ENCODE peak calls at places on chromosomes 13 and 19, in five cellular contexts. One of them, this sample, is unnamed.

GRCh38 chr13:82165396-82166174 is 1716.7 kb downstream of the SLITRK1 start:
- DNase-seq in prostate gland: no peak
- DNase-seq in lower lobe of right lung: no peak
- DNase-seq in mammary epithelial cell: no peak
- DNase-seq in astrocyte: no peak
- DNase-seq in this sample: no peak

GRCh38 chr13:104163866-104164630 is 1097.8 kb upstream of the SLC10A2 start:
- DNase-seq in prostate gland: no peak
- DNase-seq in lower lobe of right lung: no peak
- DNase-seq in mammary epithelial cell: no peak
- DNase-seq in astrocyte: no peak
- DNase-seq in this sample: no peak

GRCh38 chr13:23966691-23967615 is 69.7 kb upstream of the C1QTNF9B start:
- DNase-seq in prostate gland: peak; percentile 24
- DNase-seq in lower lobe of right lung: no peak
- DNase-seq in mammary epithelial cell: no peak
- DNase-seq in astrocyte: no peak
- DNase-seq in this sample: no peak

GRCh38 chr13:44219808-44220544 is 153.6 kb upstream of the SERP2 start:
- DNase-seq in prostate gland: peak; percentile 34
- DNase-seq in lower lobe of right lung: no peak
- DNase-seq in mammary epithelial cell: no peak
- DNase-seq in astrocyte: peak; percentile 92
- DNase-seq in this sample: no peak

GRCh38 chr19:38650911-38651584 is 3.6 kb downstream of the ACTN4 start:
- DNase-seq in prostate gland: no peak
- DNase-seq in lower lobe of right lung: no peak
- DNase-seq in mammary epithelial cell: peak; percentile 80
- DNase-seq in astrocyte: peak; percentile 88
- DNase-seq in this sample: no peak

GRCh38 chr13:67224148-67224846 is 5.8 kb downstream of the PCDH9 start:
- DNase-seq in prostate gland: peak; percentile 73
- DNase-seq in lower lobe of right lung: peak; percentile 77
- DNase-seq in mammary epithelial cell: peak; percentile 56
- DNase-seq in astrocyte: peak; percentile 68
- DNase-seq in this sample: peak; percentile 85

GRCh38 chr13:79085021-79085420 is 321.0 kb downstream of the RBM26 start:
- DNase-seq in prostate gland: no peak
- DNase-seq in lower lobe of right lung: no peak
- DNase-seq in mammary epithelial cell: no peak
- DNase-seq in astrocyte: no peak
- DNase-seq in this sample: no peak

GRCh38 chr19:2808129-2808941 is 11.3 kb upstream of the ZNF554 start:
- DNase-seq in prostate gland: no peak
- DNase-seq in lower lobe of right lung: no peak
- DNase-seq in mammary epithelial cell: no peak
- DNase-seq in astrocyte: no peak
- DNase-seq in this sample: no peak

GRCh38 chr13:97003071-97003470 is 8.8 kb upstream of the OXGR1 start:
- DNase-seq in prostate gland: no peak
- DNase-seq in lower lobe of right lung: no peak
- DNase-seq in mammary epithelial cell: peak; percentile 25
- DNase-seq in astrocyte: peak; percentile 62
- DNase-seq in this sample: no peak

GRCh38 chr13:114118763-114119123 is 13.7 kb downstream of the RASA3 start:
- DNase-seq in prostate gland: no peak
- DNase-seq in lower lobe of right lung: no peak
- DNase-seq in mammary epithelial cell: no peak
- DNase-seq in astrocyte: no peak
- DNase-seq in this sample: peak; percentile 29

GRCh38 chr19:27679905-27680304 is 1533.0 kb downstream of the UQCRFS1 start:
- DNase-seq in prostate gland: no peak
- DNase-seq in lower lobe of right lung: no peak
- DNase-seq in mammary epithelial cell: no peak
- DNase-seq in astrocyte: no peak
- DNase-seq in this sample: no peak

GRCh38 chr13:76225815-76226489 is 589.8 kb downstream of the LMO7 start:
- DNase-seq in prostate gland: no peak
- DNase-seq in lower lobe of right lung: no peak
- DNase-seq in mammary epithelial cell: no peak
- DNase-seq in astrocyte: peak; percentile 26
- DNase-seq in this sample: no peak

GRCh38 chr13:45242070-45242469 is 41.2 kb upstream of the KCTD4 start:
- DNase-seq in prostate gland: peak; percentile 9
- DNase-seq in lower lobe of right lung: no peak
- DNase-seq in mammary epithelial cell: peak; percentile 57
- DNase-seq in astrocyte: no peak
- DNase-seq in this sample: peak; percentile 45

GRCh38 chr19:45069056-45069455 is 7.2 kb downstream of the ZNF296 start:
- DNase-seq in prostate gland: peak; percentile 51
- DNase-seq in lower lobe of right lung: no peak
- DNase-seq in mammary epithelial cell: peak; percentile 32
- DNase-seq in astrocyte: no peak
- DNase-seq in this sample: no peak

GRCh38 chr13:41554180-41554579 is 96.8 kb downstream of the RGCC start:
- DNase-seq in prostate gland: no peak
- DNase-seq in lower lobe of right lung: no peak
- DNase-seq in mammary epithelial cell: no peak
- DNase-seq in astrocyte: no peak
- DNase-seq in this sample: no peak

GRCh38 chr19:35037716-35038622 is 3.6 kb upstream of the HPN start:
- DNase-seq in prostate gland: no peak
- DNase-seq in lower lobe of right lung: no peak
- DNase-seq in mammary epithelial cell: no peak
- DNase-seq in astrocyte: no peak
- DNase-seq in this sample: peak; percentile 54

GRCh38 chr13:58953638-58954037 is 1210.1 kb downstream of the DIAPH3 start:
- DNase-seq in prostate gland: no peak
- DNase-seq in lower lobe of right lung: no peak
- DNase-seq in mammary epithelial cell: no peak
- DNase-seq in astrocyte: peak; percentile 57
- DNase-seq in this sample: no peak

GRCh38 chr19:14248578-14249011 is 42.6 kb upstream of the ADGRL1 start:
- DNase-seq in prostate gland: peak; percentile 4
- DNase-seq in lower lobe of right lung: no peak
- DNase-seq in mammary epithelial cell: no peak
- DNase-seq in astrocyte: peak; percentile 53
- DNase-seq in this sample: peak; percentile 7

GRCh38 chr13:108427355-108427754 is 157.8 kb downstream of the TNFSF13B start:
- DNase-seq in prostate gland: no peak
- DNase-seq in lower lobe of right lung: no peak
- DNase-seq in mammary epithelial cell: no peak
- DNase-seq in astrocyte: no peak
- DNase-seq in this sample: no peak

GRCh38 chr19:38093587-38093986 is 130.4 kb downstream of the DPF1 start:
- DNase-seq in prostate gland: no peak
- DNase-seq in lower lobe of right lung: no peak
- DNase-seq in mammary epithelial cell: no peak
- DNase-seq in astrocyte: no peak
- DNase-seq in this sample: peak; percentile 90

GRCh38 chr13:113914333-113915011 is 50.6 kb upstream of the GAS6 start:
- DNase-seq in prostate gland: peak; percentile 2
- DNase-seq in lower lobe of right lung: no peak
- DNase-seq in mammary epithelial cell: no peak
- DNase-seq in astrocyte: no peak
- DNase-seq in this sample: no peak

GRCh38 chr19:884420-885211 is 8.4 kb downstream of the MED16 start:
- DNase-seq in prostate gland: no peak
- DNase-seq in lower lobe of right lung: no peak
- DNase-seq in mammary epithelial cell: no peak
- DNase-seq in astrocyte: no peak
- DNase-seq in this sample: no peak

GRCh38 chr19:45758921-45759320 is 10.1 kb downstream of the SIX5 start:
- DNase-seq in prostate gland: no peak
- DNase-seq in lower lobe of right lung: no peak
- DNase-seq in mammary epithelial cell: no peak
- DNase-seq in astrocyte: no peak
- DNase-seq in this sample: no peak

GRCh38 chr13:72920097-72920496 is 138.2 kb downstream of the PIBF1 start:
- DNase-seq in prostate gland: no peak
- DNase-seq in lower lobe of right lung: no peak
- DNase-seq in mammary epithelial cell: peak; percentile 1
- DNase-seq in astrocyte: peak; percentile 9
- DNase-seq in this sample: no peak

GRCh38 chr19:4829001-4829712 is 2.4 kb downstream of the TICAM1 start:
- DNase-seq in prostate gland: no peak
- DNase-seq in lower lobe of right lung: no peak
- DNase-seq in mammary epithelial cell: no peak
- DNase-seq in astrocyte: no peak
- DNase-seq in this sample: peak; percentile 51

GRCh38 chr13:51829236-51829899 is 15.6 kb downstream of the TMEM272 start:
- DNase-seq in prostate gland: no peak
- DNase-seq in lower lobe of right lung: no peak
- DNase-seq in mammary epithelial cell: no peak
- DNase-seq in astrocyte: no peak
- DNase-seq in this sample: no peak

GRCh38 chr13:99290890-99291289 is 16.3 kb downstream of the GPR183 start:
- DNase-seq in prostate gland: no peak
- DNase-seq in lower lobe of right lung: no peak
- DNase-seq in mammary epithelial cell: no peak
- DNase-seq in astrocyte: no peak
- DNase-seq in this sample: no peak

GRCh38 chr19:48635966-48636858 is 967 bp downstream of the DBP start:
- DNase-seq in prostate gland: no peak
- DNase-seq in lower lobe of right lung: no peak
- DNase-seq in mammary epithelial cell: no peak
- DNase-seq in astrocyte: no peak
- DNase-seq in this sample: peak; percentile 64

GRCh38 chr13:98407575-98407974 is 169.3 kb downstream of the STK24 start:
- DNase-seq in prostate gland: no peak
- DNase-seq in lower lobe of right lung: no peak
- DNase-seq in mammary epithelial cell: no peak
- DNase-seq in astrocyte: no peak
- DNase-seq in this sample: no peak

GRCh38 chr13:98239156-98240076 is 62.3 kb upstream of the RNF113B start:
- DNase-seq in prostate gland: no peak
- DNase-seq in lower lobe of right lung: no peak
- DNase-seq in mammary epithelial cell: no peak
- DNase-seq in astrocyte: no peak
- DNase-seq in this sample: peak; percentile 51

GRCh38 chr19:48746120-48746519 is 589 bp downstream of the IZUMO1 start:
- DNase-seq in prostate gland: no peak
- DNase-seq in lower lobe of right lung: no peak
- DNase-seq in mammary epithelial cell: no peak
- DNase-seq in astrocyte: no peak
- DNase-seq in this sample: no peak

DNA sequence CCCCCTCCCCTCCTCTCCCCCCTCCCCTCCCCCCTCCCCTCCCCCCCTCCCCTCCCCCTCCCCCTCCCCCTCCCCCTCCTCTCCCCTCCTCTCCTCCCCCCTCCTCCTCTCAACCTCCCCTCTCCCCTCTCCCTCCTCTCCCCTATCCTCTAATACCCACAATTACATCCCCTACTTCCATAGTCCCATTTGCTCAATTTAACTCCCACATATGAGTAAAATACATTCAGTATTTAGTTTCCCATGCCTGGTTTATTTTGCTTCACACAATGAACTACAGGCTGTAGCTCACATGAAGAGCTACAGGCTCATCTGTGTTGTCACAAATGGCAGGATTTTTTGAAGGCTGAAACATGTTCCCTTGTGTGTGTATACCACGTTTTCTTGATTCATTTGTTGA is 6.9 kb downstream of the NLRP5 start:
- DNase-seq in prostate gland: no peak
- DNase-seq in lower lobe of right lung: no peak
- DNase-seq in mammary epithelial cell: no peak
- DNase-seq in astrocyte: no peak
- DNase-seq in this sample: no peak
- H3K9me3 ChIP-seq in prostate gland: no peaks in the 10 kb centered on the region
- H3K9me3 ChIP-seq in lower lobe of right lung: no peaks in the 10 kb centered on the region
- H3K9me3 ChIP-seq in mammary epithelial cell: peaks cover 13% of the 10 kb centered on the region
- H3K9me3 ChIP-seq in astrocyte: peaks cover 7% of the 10 kb centered on the region
- H3K9me3 ChIP-seq in this sample: no peaks in the 10 kb centered on the region

GRCh38 chr13:112638157-112638750 is 50.3 kb upstream of the TUBGCP3 start:
- DNase-seq in prostate gland: no peak
- DNase-seq in lower lobe of right lung: peak; percentile 31
- DNase-seq in mammary epithelial cell: no peak
- DNase-seq in astrocyte: no peak
- DNase-seq in this sample: no peak
- H3K27ac ChIP-seq in prostate gland: no peak overlapping the region
- H3K27ac ChIP-seq in lower lobe of right lung: no peak overlapping the region
- H3K27ac ChIP-seq in mammary epithelial cell: no peak overlapping the region
- H3K27ac ChIP-seq in astrocyte: no peak overlapping the region
- H3K27ac ChIP-seq in this sample: no peak overlapping the region

DNA sequence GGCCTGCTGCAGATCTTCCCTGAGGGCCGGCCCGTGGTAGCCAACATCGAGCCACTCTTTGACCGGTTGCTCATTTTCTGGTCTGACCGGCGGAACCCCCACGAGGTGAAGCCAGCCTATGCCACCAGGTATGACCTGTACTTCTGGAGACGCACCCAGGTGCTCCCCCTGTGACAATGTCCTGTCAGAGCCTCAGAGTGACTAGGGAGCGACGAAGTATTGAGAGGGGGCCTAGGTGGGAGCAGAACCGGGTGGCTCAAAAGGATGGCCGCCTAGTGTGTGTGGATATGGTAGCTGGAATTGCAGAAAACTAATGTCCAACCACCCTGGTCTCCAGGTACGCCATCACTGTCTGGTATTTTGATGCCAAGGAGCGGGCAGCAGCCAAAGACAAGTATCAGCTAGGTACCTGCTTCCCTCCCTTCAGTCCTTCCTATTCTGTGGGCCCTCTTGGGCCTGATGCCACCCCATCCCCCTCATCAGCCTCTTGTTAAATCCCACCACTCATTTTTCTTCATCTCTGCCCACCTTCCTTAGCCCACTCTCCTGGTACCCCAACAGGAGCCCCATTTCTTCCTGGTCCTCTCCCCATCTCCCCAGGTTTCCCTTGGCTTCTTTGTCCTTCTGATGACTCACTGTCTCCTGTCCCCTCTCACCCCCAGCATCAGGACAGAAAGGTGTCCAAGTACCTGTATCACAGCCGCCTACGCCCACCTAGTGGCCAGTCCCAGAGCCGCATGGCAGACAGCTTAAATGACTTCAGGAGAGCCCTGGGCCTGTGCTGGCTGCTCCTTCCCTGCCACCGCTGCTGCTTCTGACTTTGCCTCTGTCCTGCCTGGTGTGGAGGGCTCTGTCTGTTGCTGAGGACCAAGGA is 8.4 kb downstream of the EGLN2 start:
- DNase-seq in prostate gland: no peak
- DNase-seq in lower lobe of right lung: no peak
- DNase-seq in mammary epithelial cell: no peak
- DNase-seq in astrocyte: no peak
- DNase-seq in this sample: peak; percentile 39
- H3K4me1 ChIP-seq in prostate gland: peaks cover 52% of the 10 kb centered on the region
- H3K4me1 ChIP-seq in lower lobe of right lung: peaks cover 93% of the 10 kb centered on the region
- H3K4me1 ChIP-seq in mammary epithelial cell: peaks cover 42% of the 10 kb centered on the region
- H3K4me1 ChIP-seq in astrocyte: peaks cover 29% of the 10 kb centered on the region
- H3K4me1 ChIP-seq in this sample: peaks cover 48% of the 10 kb centered on the region

DNA sequence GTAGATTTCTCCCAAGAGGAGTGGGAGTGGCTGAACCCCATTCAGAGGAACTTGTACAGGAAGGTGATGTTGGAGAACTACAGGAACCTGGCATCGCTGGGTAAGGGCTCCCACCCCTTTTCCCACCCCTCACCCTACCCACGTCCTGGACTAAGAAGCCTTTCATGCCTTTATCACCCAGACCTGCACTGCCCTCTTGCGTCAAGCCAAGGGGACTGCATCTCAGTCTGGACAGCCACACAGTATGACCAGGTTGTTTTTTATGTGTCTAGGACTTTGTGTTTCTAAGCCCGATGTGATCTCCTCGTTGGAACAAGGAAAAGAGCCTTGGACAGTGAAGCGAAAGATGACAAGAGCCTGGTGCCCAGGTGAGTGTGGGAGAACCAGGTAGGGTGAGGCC is 8.8 kb downstream of the ZFP28 start:
- DNase-seq in prostate gland: no peak
- DNase-seq in lower lobe of right lung: no peak
- DNase-seq in mammary epithelial cell: no peak
- DNase-seq in astrocyte: no peak
- DNase-seq in this sample: no peak
- H3K9me3 ChIP-seq in prostate gland: peaks cover 4% of the 10 kb centered on the region
- H3K9me3 ChIP-seq in lower lobe of right lung: peaks cover 100% of the 10 kb centered on the region
- H3K9me3 ChIP-seq in mammary epithelial cell: peaks cover 30% of the 10 kb centered on the region
- H3K9me3 ChIP-seq in astrocyte: peaks cover 24% of the 10 kb centered on the region
- H3K9me3 ChIP-seq in this sample: no peaks in the 10 kb centered on the region